ENCODE peak calls at places on chromosomes 16 and 17, in four cellular contexts. One of them, this sample, is unnamed.

GRCh38 chr17:79658811-79659207 is 48.0 kb upstream of the RBFOX3 start:
- DNase-seq in activated T-cell treated with anti-CD3 and anti-CD28 coated beads, Interleukin-2, amount 50 U/mL, for 1 hour: no peak
- DNase-seq in GM19239: no peak
- DNase-seq in EH: peak
- DNase-seq in this sample: no peak

GRCh38 chr17:78862073-78863023 is 21.7 kb upstream of the USP36 start:
- DNase-seq in activated T-cell treated with anti-CD3 and anti-CD28 coated beads, Interleukin-2, amount 50 U/mL, for 1 hour: no peak
- DNase-seq in GM19239: no peak
- DNase-seq in EH: peak
- DNase-seq in this sample: no peak

GRCh38 chr16:84050316-84050715 is 7.7 kb upstream of the SLC38A8 start:
- DNase-seq in activated T-cell treated with anti-CD3 and anti-CD28 coated beads, Interleukin-2, amount 50 U/mL, for 1 hour: no peak
- DNase-seq in GM19239: no peak
- DNase-seq in EH: no peak
- DNase-seq in this sample: no peak

GRCh38 chr16:67677712-67678111 is 11.1 kb downstream of the C16orf86 start:
- DNase-seq in activated T-cell treated with anti-CD3 and anti-CD28 coated beads, Interleukin-2, amount 50 U/mL, for 1 hour: no peak
- DNase-seq in GM19239: no peak
- DNase-seq in EH: no peak
- DNase-seq in this sample: no peak

GRCh38 chr17:41186872-41187271 is 2.2 kb upstream of the KRTAP4-1 start:
- DNase-seq in activated T-cell treated with anti-CD3 and anti-CD28 coated beads, Interleukin-2, amount 50 U/mL, for 1 hour: no peak
- DNase-seq in GM19239: no peak
- DNase-seq in EH: no peak
- DNase-seq in this sample: no peak

GRCh38 chr17:78378225-78379133 is at the start of gene PGS1:
- DNase-seq in activated T-cell treated with anti-CD3 and anti-CD28 coated beads, Interleukin-2, amount 50 U/mL, for 1 hour: peak
- DNase-seq in GM19239: no peak
- DNase-seq in EH: peak
- DNase-seq in this sample: peak

GRCh38 chr17:67093348-67093747 is 49.0 kb downstream of the CACNG1 start:
- DNase-seq in activated T-cell treated with anti-CD3 and anti-CD28 coated beads, Interleukin-2, amount 50 U/mL, for 1 hour: no peak
- DNase-seq in GM19239: no peak
- DNase-seq in EH: no peak
- DNase-seq in this sample: no peak

GRCh38 chr17:50266384-50267073 is 7.7 kb upstream of the TMEM92 start:
- DNase-seq in activated T-cell treated with anti-CD3 and anti-CD28 coated beads, Interleukin-2, amount 50 U/mL, for 1 hour: no peak
- DNase-seq in GM19239: no peak
- DNase-seq in EH: peak
- DNase-seq in this sample: peak

GRCh38 chr17:11304568-11304967 is 63.6 kb downstream of the SHISA6 start:
- DNase-seq in activated T-cell treated with anti-CD3 and anti-CD28 coated beads, Interleukin-2, amount 50 U/mL, for 1 hour: no peak
- DNase-seq in GM19239: no peak
- DNase-seq in EH: no peak
- DNase-seq in this sample: no peak

GRCh38 chr17:48382989-48383388 is 47.0 kb downstream of the SKAP1 start:
- DNase-seq in activated T-cell treated with anti-CD3 and anti-CD28 coated beads, Interleukin-2, amount 50 U/mL, for 1 hour: no peak
- DNase-seq in GM19239: no peak
- DNase-seq in EH: no peak
- DNase-seq in this sample: no peak

This sample was measured in GM12892.